ENCODE peak calls at places on chromosome 4, in nine cellular contexts. N is stomach, Y is GM23338, U is BE2C, C is IMR-90, W is suprapubic skin, L is body of pancreas, O is tibial artery, M is brain microvascular endothelial cell. F is an unnamed sample.

GRCh38 chr4:40675166-40675565 is 45.5 kb upstream of the RBM47 start:
- DNase-seq in M (no peak), C (no peak), Y (no peak), W (no peak), O (no peak), L (no peak), N (no peak), U (no peak), F (no peak)

GRCh38 chr4:90960840-90961239 is 833.6 kb downstream of the CCSER1 start:
- DNase-seq in L (no peak), Y (peak), M (no peak), N (no peak), U (no peak), C (no peak), W (no peak), O (no peak), F (no peak)

GRCh38 chr4:7120341-7120740 is 52.5 kb upstream of the GRPEL1 start:
- DNase-seq in C (peak), W (no peak), N (no peak), M (peak), Y (peak), U (peak), O (no peak), L (no peak), F (no peak)

GRCh38 chr4:154559141-154559841 is 3.5 kb upstream of the FGB start:
- DNase-seq in U (peak), C (peak), Y (peak), L (no peak), O (no peak), W (no peak), N (no peak), M (peak), F (no peak)

GRCh38 chr4:31045724-31046318 is 325.7 kb downstream of the PCDH7 start:
- DNase-seq in U (peak), W (no peak), O (no peak), C (peak), Y (peak), L (peak), N (peak), M (peak), F (no peak)

GRCh38 chr4:1466034-1466960 is 60.1 kb upstream of the NKX1-1 start:
- DNase-seq in Y (no peak), N (no peak), M (no peak), C (no peak), W (no peak), L (no peak), O (no peak), U (no peak), F (peak)

GRCh38 chr4:147453561-147454141 is 27.2 kb upstream of the EDNRA start:
- DNase-seq in U (no peak), L (no peak), C (peak), M (peak), O (no peak), W (no peak), N (no peak), Y (peak), F (no peak)

GRCh38 chr4:138894688-138895087 is 120.9 kb upstream of the NOCT start:
- DNase-seq in U (no peak), W (no peak), M (no peak), N (no peak), O (no peak), Y (no peak), C (no peak), L (no peak), F (no peak)

GRCh38 chr4:185693548-185694215 is 118.3 kb downstream of the SORBS2 start:
- DNase-seq in C (no peak), M (no peak), N (no peak), O (no peak), L (no peak), W (no peak), U (no peak), Y (no peak), F (no peak)

GRCh38 chr4:98674404-98675173 is 16.2 kb upstream of the TSPAN5 start:
- DNase-seq in N (no peak), W (no peak), O (no peak), L (no peak), C (peak), M (no peak), U (no peak), Y (no peak), F (no peak)

GRCh38 chr4:23635468-23635867 is 254.4 kb downstream of the PPARGC1A start:
- DNase-seq in U (no peak), Y (no peak), O (no peak), M (no peak), W (no peak), L (no peak), N (no peak), C (no peak), F (no peak)

GRCh38 chr4:15106417-15106816 is 104.1 kb downstream of the CPEB2 start:
- DNase-seq in N (no peak), C (peak), M (peak), W (no peak), O (no peak), L (no peak), Y (no peak), U (no peak), F (no peak)

GRCh38 chr4:88937081-88937480 is 119.9 kb downstream of the FAM13A start:
- DNase-seq in N (no peak), L (no peak), O (no peak), U (no peak), W (no peak), C (peak), M (peak), Y (no peak), F (no peak)

GRCh38 chr4:184282251-184282713 is 64.6 kb upstream of the ENPP6 start:
- DNase-seq in L (no peak), N (peak), M (no peak), U (no peak), W (no peak), C (no peak), Y (peak), O (no peak), F (no peak)

GRCh38 chr4:137532869-137533236 is 559 bp upstream of the PCDH18 start:
- DNase-seq in W (no peak), L (no peak), Y (peak), C (no peak), U (no peak), M (no peak), O (no peak), N (no peak), F (no peak)

GRCh38 chr4:102614801-102615200 is 113.6 kb downstream of the NFKB1 start:
- DNase-seq in L (no peak), Y (peak), C (no peak), O (no peak), U (no peak), N (no peak), M (no peak), W (no peak), F (no peak)

GRCh38 chr4:150578745-150579470 is 3.0 kb upstream of the MAB21L2 start:
- DNase-seq in U (peak), N (no peak), Y (peak), O (no peak), M (no peak), W (no peak), L (no peak), C (peak), F (no peak)

GRCh38 chr4:152118819-152119553 is 358.2 kb upstream of the GATB start:
- DNase-seq in N (no peak), O (no peak), W (no peak), Y (no peak), L (no peak), U (no peak), C (no peak), M (no peak), F (no peak)

GRCh38 chr4:55321707-55322264 is 24.3 kb upstream of the SRD5A3 start:
- DNase-seq in O (peak), W (peak), L (peak), M (peak), Y (peak), U (peak), C (peak), N (peak), F (no peak)

GRCh38 chr4:94758141-94758699 is 465 bp downstream of the BMPR1B start:
- DNase-seq in W (peak), U (peak), M (peak), L (peak), C (no peak), O (peak), N (no peak), Y (peak), F (no peak)

GRCh38 chr4:42655921-42656735 is 777 bp downstream of the ATP8A1 start:
- DNase-seq in Y (peak), L (peak), C (no peak), O (peak), M (no peak), U (peak), N (peak), W (peak), F (peak)

GRCh38 chr4:174394915-174395314 is 111.2 kb downstream of the CEP44 start:
- DNase-seq in W (no peak), L (no peak), Y (no peak), M (no peak), U (no peak), C (peak), O (no peak), N (no peak), F (no peak)

GRCh38 chr4:40038972-40039371 is 17.7 kb upstream of the N4BP2 start:
- DNase-seq in L (no peak), W (no peak), U (no peak), N (no peak), O (no peak), Y (no peak), M (no peak), C (peak), F (no peak)

GRCh38 chr4:146585761-146586333 is 52.8 kb upstream of the POU4F2 start:
- DNase-seq in W (no peak), N (no peak), U (no peak), C (peak), L (no peak), M (peak), Y (peak), O (no peak), F (no peak)

GRCh38 chr4:7917669-7918068 is 22.0 kb downstream of the AFAP1 start:
- DNase-seq in Y (peak), U (no peak), W (no peak), M (no peak), N (no peak), L (no peak), C (no peak), O (no peak), F (no peak)

GRCh38 chr4:87005690-87006461 is 71.1 kb downstream of the AFF1 start:
- DNase-seq in U (no peak), W (no peak), N (no peak), C (no peak), L (no peak), M (no peak), Y (peak), O (no peak), F (no peak)

GRCh38 chr4:148108776-148109175 is 333.4 kb downstream of the NR3C2 start:
- DNase-seq in Y (no peak), O (no peak), M (no peak), L (no peak), U (no peak), W (no peak), N (no peak), C (no peak), F (no peak)

GRCh38 chr4:21470531-21470930 is 478.0 kb downstream of the KCNIP4 start:
- DNase-seq in O (no peak), L (no peak), N (no peak), W (no peak), M (peak), C (no peak), Y (no peak), U (peak), F (no peak)

GRCh38 chr4:86775061-86775460 is 74.1 kb downstream of the SLC10A6 start:
- DNase-seq in U (no peak), Y (no peak), W (no peak), M (no peak), N (no peak), C (no peak), L (no peak), O (no peak), F (no peak)

GRCh38 chr4:89204624-89205023 is 93.3 kb downstream of the TIGD2 start:
- DNase-seq in Y (no peak), L (no peak), U (no peak), O (no peak), W (no peak), N (no peak), C (no peak), M (peak), F (no peak)

GRCh38 chr4:6268650-6269399 is 825 bp upstream of the WFS1 start:
- DNase-seq in M (no peak), O (no peak), C (no peak), Y (peak), L (no peak), W (no peak), U (no peak), N (no peak), F (no peak)

GRCh38 chr4:130675262-130675661 is 1579.3 kb downstream of the C4orf33 start:
- DNase-seq in Y (no peak), O (no peak), C (no peak), U (peak), N (no peak), L (no peak), M (no peak), W (no peak), F (no peak)

GRCh38 chr4:146916479-146917076 is 29.1 kb downstream of the TTC29 start:
- DNase-seq in N (no peak), C (peak), L (no peak), Y (peak), U (peak), O (no peak), W (no peak), M (peak), F (no peak)

GRCh38 chr4:151917145-151917775 is 156.5 kb upstream of the GATB start:
- DNase-seq in Y (no peak), N (no peak), O (no peak), U (no peak), M (peak), W (no peak), L (no peak), C (no peak), F (no peak)

DNA sequence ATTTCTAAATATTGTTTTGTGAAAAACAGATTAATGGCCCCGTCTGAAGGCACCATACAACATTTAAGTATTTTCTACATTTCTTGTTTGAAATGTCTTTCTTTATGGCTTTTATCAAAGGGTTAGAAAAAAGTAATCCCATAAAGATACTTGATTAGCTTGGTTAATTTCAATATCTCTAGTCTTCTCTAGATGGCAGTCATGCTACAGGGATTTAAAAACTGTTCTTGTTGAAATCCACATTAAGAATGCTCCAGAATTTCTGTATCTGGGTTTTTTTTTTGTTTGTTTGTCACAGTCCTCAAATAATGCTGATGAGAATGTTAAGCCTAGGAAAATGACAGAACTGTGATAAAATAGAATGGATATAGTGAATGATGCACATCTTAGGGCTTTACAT is 109.0 kb upstream of the AADAT start:
- DNase-seq in L (no peak), M (no peak), W (no peak), U (no peak), N (no peak), Y (peak), C (no peak), O (no peak), F (no peak)
- TF ChIP-seq CTCF in L (no peak), M (no peak), W (no peak), U (no peak), N (no peak), Y (peak), C (peak), O (no peak), F (no peak)

GRCh38 chr4:177442623-177443155 is 452 bp upstream of the AGA start:
- DNase-seq in M (no peak), N (no peak), C (no peak), W (no peak), Y (no peak), O (no peak), L (no peak), U (no peak), F (no peak)

GRCh38 chr4:177441061-177441802 is 1.0 kb downstream of the AGA start:
- DNase-seq in W (no peak), L (no peak), M (no peak), Y (peak), N (no peak), C (peak), O (peak), U (peak), F (peak)

GRCh38 chr4:177444911-177445736 is 2.9 kb upstream of the AGA start:
- DNase-seq in L (peak), O (no peak), U (no peak), C (no peak), Y (peak), N (no peak), W (no peak), M (no peak), F (no peak)

GRCh38 chr4:177446571-177446970 is 4.3 kb upstream of the AGA start:
- DNase-seq in L (no peak), W (no peak), U (no peak), Y (no peak), N (no peak), C (no peak), O (no peak), M (no peak), F (no peak)

DNA sequence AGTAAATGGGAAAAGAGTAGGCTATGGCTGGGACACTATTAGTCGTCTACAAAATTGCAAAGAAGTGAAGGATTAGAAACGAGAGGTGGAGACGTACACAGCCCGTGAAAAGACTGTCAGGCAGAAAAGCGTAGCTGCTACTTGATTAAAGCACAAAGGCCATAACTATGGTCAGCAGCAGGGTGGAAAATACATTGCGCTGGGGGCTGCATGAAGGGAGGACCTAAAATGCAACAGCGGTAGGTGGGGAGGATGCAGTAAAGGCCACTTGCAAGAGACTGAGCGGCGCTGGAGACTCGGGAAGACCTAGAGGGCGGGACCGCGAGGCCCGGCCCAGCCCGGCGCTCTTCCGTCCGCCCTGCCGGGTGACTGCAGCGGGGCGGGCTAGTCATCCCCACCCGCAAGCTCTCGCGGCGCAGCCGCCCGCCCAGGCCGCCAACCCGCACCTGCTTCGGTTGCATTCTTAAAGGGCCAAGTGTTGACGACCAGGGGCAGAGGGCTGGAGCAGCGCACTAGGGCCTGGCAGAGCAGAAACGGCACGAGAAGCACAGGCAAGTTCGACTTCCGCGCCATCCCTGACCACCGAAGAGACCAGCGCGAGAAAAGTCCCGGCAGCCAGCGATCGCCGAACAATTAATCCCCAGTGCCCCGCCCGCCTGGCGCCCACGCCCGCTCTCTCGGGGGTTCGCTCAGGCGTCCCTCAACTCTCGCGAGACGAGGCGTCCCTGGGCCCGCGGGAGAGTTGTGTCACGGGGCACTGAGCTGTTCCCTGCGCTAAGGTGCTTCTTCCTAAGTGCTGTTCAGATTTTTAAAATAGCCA is at the start of gene AGA:
- DNase-seq in C (peak), O (peak), M (peak), N (peak), L (peak), W (peak), U (peak), Y (peak), F (peak)
- TF ChIP-seq CTCF in C (no peak), O (no peak), M (no peak), N (no peak), L (no peak), W (no peak), U (no peak), Y (no peak), F (no peak)

GRCh38 chr4:74621616-74622015 is 172.7 kb downstream of the BTC start:
- DNase-seq in U (no peak), O (no peak), C (no peak), M (no peak), Y (no peak), N (no peak), L (no peak), W (no peak), F (no peak)

GRCh38 chr4:74624351-74625151 is 169.8 kb downstream of the BTC start:
- DNase-seq in M (peak), O (no peak), U (no peak), W (no peak), N (no peak), C (peak), Y (no peak), L (no peak), F (no peak)

GRCh38 chr4:74625981-74626380 is 168.3 kb downstream of the BTC start:
- DNase-seq in M (no peak), N (no peak), O (no peak), L (no peak), W (no peak), U (no peak), C (no peak), Y (no peak), F (no peak)

GRCh38 chr4:74619931-74620702 is 174.2 kb downstream of the BTC start:
- DNase-seq in Y (no peak), M (peak), N (no peak), W (no peak), O (no peak), C (peak), L (no peak), U (no peak), F (no peak)

DNA sequence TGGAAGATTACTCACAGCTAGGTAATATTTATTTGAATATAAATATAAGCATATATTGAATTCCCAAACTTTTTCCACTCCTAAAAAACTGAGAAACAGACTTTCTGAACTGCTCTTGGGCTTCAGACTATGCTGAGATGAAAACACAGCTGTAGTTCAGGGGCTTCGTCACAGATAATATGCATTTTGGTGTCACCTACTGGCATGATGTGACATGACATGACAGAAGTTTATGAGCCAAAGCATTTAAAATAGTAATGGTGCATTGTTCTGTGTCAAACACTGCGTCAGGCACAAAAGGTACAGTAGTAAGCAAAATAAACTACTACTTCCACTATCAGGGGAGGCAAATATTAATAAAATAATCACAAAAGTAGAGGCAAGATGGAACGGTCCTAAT is 171.3 kb downstream of the BTC start:
- DNase-seq in M (peak), Y (peak), N (no peak), U (peak), W (no peak), L (no peak), C (peak), O (no peak), F (no peak)
- TF ChIP-seq CTCF in M (peak), Y (peak), N (no peak), U (peak), W (peak), L (no peak), C (peak), O (no peak), F (peak)

DNA sequence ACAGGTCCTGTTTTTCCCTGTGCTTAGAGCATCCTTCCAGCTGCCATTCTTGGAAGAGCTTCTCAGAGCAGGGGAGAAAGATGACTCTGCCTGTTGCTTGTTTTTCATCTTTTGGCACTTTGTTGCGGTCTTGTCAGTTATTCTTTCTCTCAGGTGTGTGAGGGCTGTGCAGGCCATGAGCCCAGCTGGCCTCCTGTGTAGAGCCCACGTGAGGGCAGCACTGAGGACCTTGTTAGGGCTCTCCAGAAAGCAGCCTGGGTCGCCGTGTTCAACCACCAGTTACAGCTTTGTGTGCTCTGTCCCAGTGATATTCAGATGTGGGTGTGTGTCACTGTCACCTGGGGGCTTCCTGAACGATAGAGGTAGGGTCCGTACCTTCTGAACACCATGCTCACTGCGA is 52.8 kb downstream of the NOP14 start:
- DNase-seq in O (no peak), Y (peak), U (no peak), M (no peak), C (no peak), W (no peak), L (no peak), N (no peak), F (no peak)
- TF ChIP-seq CTCF in O (no peak), Y (peak), U (no peak), M (peak), C (peak), W (no peak), L (no peak), N (no peak), F (no peak)